ENCODE peak calls at places on chromosomes 3 and 15, in six cellular contexts. One of them, this sample, is unnamed.

GRCh38 chr3:179882322-179882721 is 154.4 kb downstream of the PEX5L start:
- DNase-seq in activated CD8-positive, alpha-beta memory T cell treated with anti-CD3 and anti-CD28 coated beads, Interleukin-2, amount 50 U/mL, for 4 hours: no peak
- DNase-seq in left colon: no peak
- DNase-seq in AG04450: no peak
- DNase-seq in KG1: no peak
- DNase-seq in activated CD4-positive, alpha-beta T cell treated with anti-CD3 and anti-CD28 coated beads, Interleukin-2, amount 50 U/mL, for 48 hours: no peak
- DNase-seq in this sample: no peak

GRCh38 chr3:170585937-170586310 is at the start of gene SLC7A14:
- DNase-seq in AG04450: no peak
- DNase-seq in KG1: no peak
- DNase-seq in left colon: no peak
- DNase-seq in activated CD8-positive, alpha-beta memory T cell treated with anti-CD3 and anti-CD28 coated beads, Interleukin-2, amount 50 U/mL, for 4 hours: no peak
- DNase-seq in activated CD4-positive, alpha-beta T cell treated with anti-CD3 and anti-CD28 coated beads, Interleukin-2, amount 50 U/mL, for 48 hours: no peak
- DNase-seq in this sample: no peak

GRCh38 chr3:172040078-172040975 is 949 bp downstream of the FNDC3B start:
- DNase-seq in KG1: no peak
- DNase-seq in activated CD8-positive, alpha-beta memory T cell treated with anti-CD3 and anti-CD28 coated beads, Interleukin-2, amount 50 U/mL, for 4 hours: peak
- DNase-seq in AG04450: peak
- DNase-seq in activated CD4-positive, alpha-beta T cell treated with anti-CD3 and anti-CD28 coated beads, Interleukin-2, amount 50 U/mL, for 48 hours: peak
- DNase-seq in left colon: peak
- DNase-seq in this sample: peak

GRCh38 chr3:46847744-46848143 is 15.5 kb downstream of the MYL3 start:
- DNase-seq in activated CD4-positive, alpha-beta T cell treated with anti-CD3 and anti-CD28 coated beads, Interleukin-2, amount 50 U/mL, for 48 hours: no peak
- DNase-seq in activated CD8-positive, alpha-beta memory T cell treated with anti-CD3 and anti-CD28 coated beads, Interleukin-2, amount 50 U/mL, for 4 hours: no peak
- DNase-seq in KG1: no peak
- DNase-seq in AG04450: no peak
- DNase-seq in left colon: no peak
- DNase-seq in this sample: no peak

GRCh38 chr15:79453446-79453845 is 21.3 kb downstream of the MINAR1 start:
- DNase-seq in KG1: no peak
- DNase-seq in activated CD4-positive, alpha-beta T cell treated with anti-CD3 and anti-CD28 coated beads, Interleukin-2, amount 50 U/mL, for 48 hours: no peak
- DNase-seq in left colon: no peak
- DNase-seq in AG04450: no peak
- DNase-seq in activated CD8-positive, alpha-beta memory T cell treated with anti-CD3 and anti-CD28 coated beads, Interleukin-2, amount 50 U/mL, for 4 hours: no peak
- DNase-seq in this sample: no peak

GRCh38 chr15:25971053-25971452 is 107.9 kb upstream of the ATP10A start:
- DNase-seq in KG1: no peak
- DNase-seq in AG04450: no peak
- DNase-seq in left colon: no peak
- DNase-seq in activated CD4-positive, alpha-beta T cell treated with anti-CD3 and anti-CD28 coated beads, Interleukin-2, amount 50 U/mL, for 48 hours: no peak
- DNase-seq in activated CD8-positive, alpha-beta memory T cell treated with anti-CD3 and anti-CD28 coated beads, Interleukin-2, amount 50 U/mL, for 4 hours: no peak
- DNase-seq in this sample: no peak

GRCh38 chr3:124850633-124851032 is 36.5 kb downstream of the ITGB5 start:
- DNase-seq in activated CD8-positive, alpha-beta memory T cell treated with anti-CD3 and anti-CD28 coated beads, Interleukin-2, amount 50 U/mL, for 4 hours: no peak
- DNase-seq in AG04450: no peak
- DNase-seq in activated CD4-positive, alpha-beta T cell treated with anti-CD3 and anti-CD28 coated beads, Interleukin-2, amount 50 U/mL, for 48 hours: no peak
- DNase-seq in left colon: no peak
- DNase-seq in KG1: no peak
- DNase-seq in this sample: no peak

GRCh38 chr15:80404057-80404718 is at the start of gene ARNT2:
- DNase-seq in activated CD8-positive, alpha-beta memory T cell treated with anti-CD3 and anti-CD28 coated beads, Interleukin-2, amount 50 U/mL, for 4 hours: no peak
- DNase-seq in KG1: no peak
- DNase-seq in AG04450: no peak
- DNase-seq in left colon: no peak
- DNase-seq in activated CD4-positive, alpha-beta T cell treated with anti-CD3 and anti-CD28 coated beads, Interleukin-2, amount 50 U/mL, for 48 hours: no peak
- DNase-seq in this sample: no peak

GRCh38 chr15:76401285-76401684 is 64.7 kb downstream of the ISL2 start:
- DNase-seq in KG1: no peak
- DNase-seq in left colon: no peak
- DNase-seq in AG04450: no peak
- DNase-seq in activated CD8-positive, alpha-beta memory T cell treated with anti-CD3 and anti-CD28 coated beads, Interleukin-2, amount 50 U/mL, for 4 hours: no peak
- DNase-seq in activated CD4-positive, alpha-beta T cell treated with anti-CD3 and anti-CD28 coated beads, Interleukin-2, amount 50 U/mL, for 48 hours: no peak
- DNase-seq in this sample: no peak

GRCh38 chr3:107272471-107272870 is 104.8 kb upstream of the CCDC54 start:
- DNase-seq in activated CD4-positive, alpha-beta T cell treated with anti-CD3 and anti-CD28 coated beads, Interleukin-2, amount 50 U/mL, for 48 hours: no peak
- DNase-seq in AG04450: no peak
- DNase-seq in KG1: peak
- DNase-seq in activated CD8-positive, alpha-beta memory T cell treated with anti-CD3 and anti-CD28 coated beads, Interleukin-2, amount 50 U/mL, for 4 hours: no peak
- DNase-seq in left colon: no peak
- DNase-seq in this sample: no peak

GRCh38 chr3:90016492-90017065 is 909.2 kb downstream of the EPHA3 start:
- DNase-seq in KG1: no peak
- DNase-seq in AG04450: no peak
- DNase-seq in activated CD8-positive, alpha-beta memory T cell treated with anti-CD3 and anti-CD28 coated beads, Interleukin-2, amount 50 U/mL, for 4 hours: no peak
- DNase-seq in left colon: no peak
- DNase-seq in activated CD4-positive, alpha-beta T cell treated with anti-CD3 and anti-CD28 coated beads, Interleukin-2, amount 50 U/mL, for 48 hours: no peak
- DNase-seq in this sample: no peak

This sample was measured in T-helper 22 cell.